ENCODE peak calls at places on chromosome 5, in ten cellular contexts. N is SK-N-SH, M is tibial artery, D is IMR-90, Y is mammary epithelial cell, L is bronchial epithelial cell, F is lower lobe of right lung, C is psoas muscle, J is pancreas, B is suprapubic skin. X is an unnamed sample.

GRCh38 chr5:54090495-54091084 is 219.8 kb downstream of the ARL15 start:
- DNase-seq in L (peak; percentile 60), C (no peak), N (no peak), B (no peak), F (no peak), J (no peak), D (peak; percentile 85), Y (peak; percentile 35), M (no peak), X (no peak)

GRCh38 chr5:78747703-78748359 is 99.3 kb upstream of the LHFPL2 start:
- DNase-seq in B (no peak), D (peak; percentile 94), C (no peak), M (no peak), F (no peak), N (no peak), Y (no peak), L (peak; percentile 36), J (no peak), X (no peak)

GRCh38 chr5:19923742-19924141 is 64.3 kb downstream of the CDH18 start:
- DNase-seq in C (no peak), M (no peak), L (no peak), J (no peak), Y (no peak), B (no peak), D (peak; percentile 6), F (no peak), N (no peak), X (no peak)

GRCh38 chr5:169067641-169068316 is 233.2 kb downstream of the SLIT3 start:
- DNase-seq in L (no peak), F (no peak), B (no peak), N (no peak), Y (no peak), M (no peak), C (no peak), J (no peak), D (no peak), X (no peak)

GRCh38 chr5:71744009-71744792 is 25.1 kb downstream of the CARTPT start:
- DNase-seq in C (no peak), N (no peak), L (no peak), B (no peak), F (no peak), D (no peak), M (no peak), Y (no peak), J (no peak), X (no peak)

GRCh38 chr5:110297152-110297670 is 429.3 kb downstream of the TMEM232 start:
- DNase-seq in M (no peak), F (no peak), J (no peak), D (no peak), L (no peak), N (no peak), C (no peak), Y (no peak), B (no peak), X (no peak)

GRCh38 chr5:150302301-150303069 is at the start of gene ARSI:
- DNase-seq in Y (peak; percentile 43), M (no peak), B (no peak), F (no peak), D (no peak), J (peak; percentile 25), L (no peak), N (no peak), C (no peak), X (no peak)

GRCh38 chr5:154198611-154199230 is 8.2 kb downstream of the GALNT10 start:
- DNase-seq in Y (peak; percentile 70), F (no peak), M (no peak), C (no peak), L (peak; percentile 87), N (no peak), D (peak; percentile 89), J (no peak), B (no peak), X (no peak)

GRCh38 chr5:67306997-67307580 is 110.5 kb upstream of the CD180 start:
- DNase-seq in C (no peak), B (no peak), Y (no peak), L (no peak), D (no peak), M (no peak), F (no peak), J (no peak), N (no peak), X (no peak)

GRCh38 chr5:126419102-126419501 is 4.1 kb upstream of the GRAMD2B start:
- DNase-seq in Y (no peak), F (no peak), L (no peak), N (no peak), M (no peak), D (no peak), J (no peak), C (no peak), B (no peak), X (no peak)

GRCh38 chr5:78515665-78516064 is 132.9 kb downstream of the LHFPL2 start:
- DNase-seq in L (no peak), B (no peak), F (no peak), N (no peak), M (no peak), J (no peak), C (no peak), D (no peak), Y (no peak), X (no peak)

GRCh38 chr5:5739490-5739945 is 317.0 kb downstream of the ICE1 start:
- DNase-seq in M (no peak), L (no peak), F (no peak), D (no peak), B (no peak), C (no peak), N (no peak), Y (no peak), J (no peak), X (no peak)

GRCh38 chr5:18216016-18216415 is 581.8 kb downstream of the TAF11L14 start:
- DNase-seq in M (no peak), B (no peak), F (no peak), Y (peak; percentile 57), D (no peak), N (no peak), J (no peak), L (peak; percentile 10), C (no peak), X (no peak)

GRCh38 chr5:106454651-106455415 is 1215.9 kb downstream of the EFNA5 start:
- DNase-seq in N (peak; percentile 2), Y (peak; percentile 91), L (peak; percentile 98), M (no peak), D (peak; percentile 36), B (no peak), C (no peak), F (no peak), J (no peak), X (no peak)

GRCh38 chr5:14476791-14477435 is 104.7 kb upstream of the OTULINL start:
- DNase-seq in B (no peak), F (no peak), D (peak; percentile 90), C (no peak), M (no peak), L (peak; percentile 95), N (no peak), Y (peak; percentile 79), J (no peak), X (no peak)

GRCh38 chr5:14472986-14473567 is 108.5 kb upstream of the OTULINL start:
- DNase-seq in C (no peak), N (no peak), D (no peak), F (no peak), Y (no peak), M (no peak), L (no peak), B (no peak), J (no peak), X (no peak)

GRCh38 chr5:14471557-14471956 is 110.0 kb upstream of the OTULINL start:
- DNase-seq in D (peak; percentile 37), N (no peak), Y (no peak), J (no peak), B (no peak), L (no peak), C (no peak), F (no peak), M (no peak), X (no peak)

GRCh38 chr5:14479143-14479701 is 102.4 kb upstream of the OTULINL start:
- DNase-seq in L (no peak), C (no peak), D (no peak), N (no peak), F (no peak), B (no peak), M (no peak), Y (no peak), J (no peak), X (no peak)

GRCh38 chr5:14475013-14475412 is 106.6 kb upstream of the OTULINL start:
- DNase-seq in M (no peak), J (no peak), Y (peak; percentile 90), N (no peak), L (peak; percentile 97), D (no peak), C (no peak), F (no peak), B (no peak), X (no peak)
- H3K36me3 ChIP-seq in M (peaks cover 92% of the 10 kb centered on the region), J (peaks cover 6% of the 10 kb centered on the region), Y (peaks cover 46% of the 10 kb centered on the region), N (peaks cover 99% of the 10 kb centered on the region), L (peaks cover 9% of the 10 kb centered on the region), D (peaks cover 68% of the 10 kb centered on the region), C (peaks cover 98% of the 10 kb centered on the region), F (peaks cover 97% of the 10 kb centered on the region), B (peaks cover 78% of the 10 kb centered on the region), X (peaks cover 25% of the 10 kb centered on the region)

DNA sequence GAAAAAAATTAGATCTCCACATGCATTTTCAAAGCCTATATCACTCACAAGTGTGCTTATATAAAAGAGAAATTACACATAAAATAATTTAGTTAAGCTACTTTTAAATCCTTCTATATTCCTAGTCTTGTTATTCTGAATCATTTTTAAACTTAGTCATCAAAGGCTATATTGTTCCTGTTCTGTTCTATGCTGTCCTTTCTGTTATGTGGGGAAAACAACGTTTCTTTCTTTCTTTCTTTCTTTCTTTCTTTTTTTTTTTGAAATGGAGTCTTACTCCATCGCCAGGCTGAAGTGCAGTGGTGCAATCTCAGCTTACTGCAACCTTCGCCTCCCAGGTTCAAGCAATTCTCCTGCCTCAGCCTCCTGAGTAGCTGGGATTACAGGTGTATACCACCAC is 389.2 kb upstream of the FTMT start:
- DNase-seq in J (no peak), L (no peak), M (no peak), F (no peak), C (no peak), B (no peak), D (no peak), Y (no peak), N (no peak), X (no peak)
- TF ChIP-seq CTCF in J (no peak), L (no peak), M (no peak), F (no peak), C (no peak), B (no peak), D (no peak), Y (no peak), N (no peak), X (no peak)

GRCh38 chr5:119537704-119538103 is 85.4 kb downstream of the HSD17B4 start:
- DNase-seq in Y (peak; percentile 81), F (no peak), B (no peak), C (no peak), D (peak; percentile 3), J (no peak), L (peak; percentile 76), N (no peak), M (no peak), X (peak; percentile 71)

GRCh38 chr5:119541716-119542115 is 87.6 kb upstream of the FAM170A start:
- DNase-seq in D (no peak), B (no peak), L (no peak), J (no peak), F (no peak), Y (no peak), C (no peak), N (no peak), M (no peak), X (no peak)
- H3K36me3 ChIP-seq in D (peaks cover 7% of the 10 kb centered on the region), B (peaks cover 39% of the 10 kb centered on the region), L (no peaks in the 10 kb centered on the region), J (no peaks in the 10 kb centered on the region), F (peaks cover 62% of the 10 kb centered on the region), Y (peaks cover 5% of the 10 kb centered on the region), C (peaks cover 58% of the 10 kb centered on the region), N (peaks cover 28% of the 10 kb centered on the region), M (peaks cover 33% of the 10 kb centered on the region), X (no peaks in the 10 kb centered on the region)

GRCh38 chr5:84080908-84081307 is 303.8 kb downstream of the EDIL3 start:
- DNase-seq in D (no peak), Y (no peak), C (no peak), F (no peak), M (no peak), B (no peak), N (no peak), J (no peak), L (no peak), X (no peak)
- TF ChIP-seq CTCF in D (no peak), Y (no peak), C (no peak), F (no peak), M (no peak), B (no peak), N (no peak), J (no peak), L (no peak), X (no peak)

X was measured in GM06990.